ENCODE peak calls at places on chromosomes 5 and 9, in nine cellular contexts. C is testis, S is HepG2, N is tibial nerve, E is K562, B is A549, W is Peyer's patch, J is spleen, X is transverse colon. M is an unnamed sample.

GRCh38 chr9:117704597-117704996 is 394 bp downstream of the TLR4 start:
- DNase-seq in X (no peak), J (no peak), C (no peak), B (no peak), E (no peak), W (no peak), N (no peak), S (no peak), M (no peak)

GRCh38 chr9:106668534-106668933 is 194.4 kb upstream of the ZNF462 start:
- DNase-seq in N (no peak), X (no peak), S (no peak), E (no peak), B (no peak), C (no peak), W (no peak), J (no peak), M (no peak)

GRCh38 chr9:134060546-134060945 is 7.3 kb downstream of the BRD3 start:
- DNase-seq in J (peak), S (no peak), X (no peak), C (no peak), N (no peak), B (no peak), W (no peak), E (no peak), M (no peak)

GRCh38 chr5:13478831-13479465 is 465.5 kb downstream of the DNAH5 start:
- DNase-seq in E (peak), B (peak), S (peak), J (no peak), N (no peak), W (no peak), X (no peak), C (peak), M (no peak)

GRCh38 chr5:96931605-96932004 is 4.3 kb upstream of the LNPEP start:
- DNase-seq in B (no peak), J (no peak), X (no peak), C (no peak), W (no peak), E (no peak), S (no peak), N (no peak), M (no peak)

GRCh38 chr5:134248271-134248670 is 22.4 kb upstream of the PPP2CA start:
- DNase-seq in B (no peak), X (no peak), W (no peak), C (no peak), J (no peak), S (no peak), N (no peak), E (no peak), M (no peak)

GRCh38 chr9:33453999-33454660 is 6.7 kb upstream of the AQP3 start:
- DNase-seq in W (no peak), E (no peak), C (no peak), X (peak), J (no peak), S (no peak), N (no peak), B (no peak), M (no peak)

GRCh38 chr9:113941056-113941455 is 64.9 kb downstream of the ZNF618 start:
- DNase-seq in W (no peak), B (no peak), S (no peak), N (no peak), C (no peak), X (no peak), E (no peak), J (no peak), M (no peak)

GRCh38 chr5:172005708-172006377 is 595 bp downstream of the FBXW11 start:
- DNase-seq in C (peak), J (peak), W (peak), E (peak), N (no peak), X (peak), B (peak), S (peak), M (no peak)

GRCh38 chr5:40236001-40236400 is 443.7 kb upstream of the PTGER4 start:
- DNase-seq in B (no peak), N (no peak), W (no peak), C (no peak), S (no peak), J (no peak), X (no peak), E (no peak), M (no peak)

GRCh38 chr5:411728-412127 is 31.2 kb upstream of the EXOC3 start:
- DNase-seq in X (no peak), B (no peak), W (no peak), S (no peak), N (no peak), J (no peak), E (no peak), C (no peak), M (no peak)

GRCh38 chr5:112697301-112697700 is 40.4 kb upstream of the APC start:
- DNase-seq in X (no peak), J (no peak), S (no peak), N (no peak), E (no peak), W (no peak), C (no peak), B (no peak), M (no peak)

GRCh38 chr9:114285166-114285867 is 37.6 kb upstream of the ORM1 start:
- DNase-seq in S (no peak), C (peak), B (peak), N (peak), J (peak), E (no peak), X (no peak), W (no peak), M (no peak)

GRCh38 chr5:102903074-102903871 is 148.2 kb downstream of the PAM start:
- DNase-seq in C (no peak), E (no peak), S (no peak), W (no peak), X (no peak), B (no peak), N (no peak), J (no peak), M (no peak)

GRCh38 chr5:74311961-74312360 is 328.6 kb downstream of the ENC1 start:
- DNase-seq in N (no peak), J (no peak), W (no peak), B (no peak), S (no peak), E (no peak), C (no peak), X (no peak), M (no peak)

DNA sequence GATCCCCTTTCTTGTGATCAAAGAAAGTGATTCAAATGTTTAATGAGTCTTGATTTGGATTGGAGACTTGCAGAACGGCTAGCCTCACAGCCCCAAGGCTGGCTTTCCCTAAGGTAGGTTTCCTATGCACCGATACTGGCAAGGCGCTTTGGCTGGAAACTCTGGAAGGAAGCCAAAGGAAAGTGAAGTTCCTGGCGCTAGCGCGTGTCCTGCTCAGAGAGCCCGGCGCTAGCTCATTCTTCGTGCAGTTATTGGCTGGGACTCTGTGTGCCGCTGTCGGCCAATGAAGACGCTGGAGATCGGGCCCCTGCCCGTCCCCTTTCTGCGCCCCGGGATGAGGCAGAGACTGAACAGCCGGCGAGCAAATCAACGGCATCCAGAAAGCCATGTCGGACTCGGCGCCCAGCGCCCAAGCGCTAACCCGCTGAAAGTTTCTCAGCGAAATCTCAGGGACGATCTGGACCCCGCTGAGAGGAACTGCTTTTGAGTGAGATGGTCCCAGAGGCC is at the start of gene PCDHGC3:
- DNase-seq in C (peak), J (peak), E (peak), W (peak), X (peak), N (peak), B (peak), S (peak), M (peak)
- TF ChIP-seq POLR2A in C (no peak), J (no peak), E (no peak), W (no peak), X (peak), N (peak), B (peak), S (no peak), M (no peak)

GRCh38 chr5:149324639-149325038 is 20.7 kb upstream of the GRPEL2 start:
- DNase-seq in E (no peak), S (no peak), C (no peak), X (no peak), W (no peak), J (no peak), N (no peak), B (no peak), M (no peak)
- H3K4me3 ChIP-seq in E (no peak), S (no peak), C (no peak), X (no peak), W (no peak), J (no peak), N (no peak), B (no peak), M (no peak)

GRCh38 chr9:37617161-37617560 is 24.8 kb upstream of the TOMM5 start:
- DNase-seq in E (no peak), S (no peak), J (no peak), C (peak), B (no peak), X (no peak), N (no peak), W (no peak), M (no peak)
- H3K27ac ChIP-seq in E (no peak), S (no peak), J (no peak), C (no peak), B (no peak), X (no peak), N (no peak), W (no peak), M (no peak)

DNA sequence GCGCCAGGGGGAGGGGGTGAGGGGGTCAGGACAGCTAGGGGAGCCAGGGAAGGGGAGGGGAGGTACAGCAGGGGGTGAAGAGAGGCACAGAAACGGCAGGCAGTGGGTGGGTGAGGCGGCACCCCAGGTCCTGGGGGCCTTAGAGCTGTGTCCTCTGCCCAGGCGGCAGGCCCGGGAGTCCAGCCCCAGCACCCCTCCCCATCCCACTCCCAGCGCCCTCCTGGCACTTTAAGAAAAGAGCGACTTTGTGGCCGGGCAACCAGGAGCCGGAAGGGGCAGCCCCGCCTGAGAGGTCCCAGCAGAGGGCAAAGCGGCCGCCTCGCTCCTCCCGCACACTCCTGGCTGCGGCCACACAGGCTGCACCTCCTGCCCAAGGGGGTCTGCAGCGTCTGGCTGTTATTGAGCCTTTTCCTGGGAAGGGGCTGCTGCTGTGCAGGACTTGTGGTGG is 42.6 kb downstream of the NACC2 start:
- DNase-seq in S (peak), X (no peak), J (no peak), N (no peak), C (no peak), W (no peak), E (no peak), B (peak), M (no peak)
- TF ChIP-seq POLR2A in S (no peak), X (no peak), J (no peak), N (no peak), C (no peak), W (no peak), E (no peak), B (peak), M (no peak)

DNA sequence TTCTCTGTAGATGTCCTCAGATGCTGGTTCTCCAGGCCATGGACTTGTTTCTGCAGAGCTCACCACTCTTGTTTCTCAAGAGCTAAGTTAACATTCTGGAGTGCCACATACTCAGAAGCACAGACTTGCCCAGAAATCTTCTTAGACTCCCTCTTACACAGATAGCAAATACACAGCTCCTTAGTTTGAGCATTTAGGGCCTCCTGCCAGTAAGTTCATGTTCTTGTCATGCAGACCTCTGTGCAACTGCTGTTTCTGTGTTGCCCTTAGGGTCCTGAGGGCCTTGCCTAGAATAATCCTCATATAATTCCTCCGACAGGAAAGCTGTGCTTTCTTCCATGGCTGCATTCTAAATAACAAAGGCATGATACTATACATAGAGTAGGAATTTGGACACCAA is 1.3 kb upstream of the PTPDC1 start:
- DNase-seq in J (no peak), W (no peak), S (no peak), C (no peak), B (no peak), N (no peak), X (no peak), E (no peak), M (peak)
- H3K4me3 ChIP-seq in J (no peak), W (no peak), S (no peak), C (no peak), B (no peak), N (no peak), X (no peak), E (no peak), M (no peak)

GRCh38 chr5:68369436-68370125 is 154.0 kb downstream of the PIK3R1 start:
- DNase-seq in E (no peak), C (no peak), N (no peak), B (no peak), X (no peak), J (no peak), W (peak), S (no peak), M (peak)
- H3K27ac ChIP-seq in E (no peak), C (no peak), N (no peak), B (no peak), X (no peak), J (no peak), W (no peak), S (no peak), M (no peak)

GRCh38 chr9:35791321-35791921 is at the start of gene NPR2:
- DNase-seq in W (no peak), C (peak), X (no peak), E (no peak), S (no peak), B (no peak), N (no peak), J (no peak), M (no peak)
- TF ChIP-seq POLR2A in W (no peak), C (no peak), X (no peak), E (no peak), S (no peak), B (no peak), N (peak), J (no peak), M (no peak)

M was measured in esophagus muscularis mucosa.